ENCODE peak calls at places on chromosomes 6 and 20, in four cellular contexts. Q is K562, J is H1, O is HepG2. E is an unnamed sample.

GRCh38 chr20:11581271-11581670 is 336.4 kb upstream of the BTBD3 start:
- DNase-seq in O (peak), J (no peak), Q (no peak), E (peak)

GRCh38 chr6:102355578-102355977 is 962.1 kb downstream of the GRIK2 start:
- DNase-seq in J (peak), O (no peak), Q (no peak), E (no peak)

GRCh38 chr6:64732888-64733287 is 974.1 kb downstream of the EYS start:
- DNase-seq in Q (no peak), J (no peak), O (peak), E (no peak)

GRCh38 chr20:33947709-33948295 is 45.9 kb upstream of the RALY start:
- DNase-seq in O (peak), J (peak), Q (peak), E (peak)

GRCh38 chr20:44888226-44889103 is 3.0 kb downstream of the YWHAB start:
- DNase-seq in J (no peak), O (peak), Q (no peak), E (no peak)

GRCh38 chr20:50561379-50562078 is 51.3 kb downstream of the PTPN1 start:
- DNase-seq in Q (no peak), J (no peak), O (no peak), E (peak)

GRCh38 chr6:78989191-78989590 is 88.9 kb downstream of the PHIP start:
- DNase-seq in J (no peak), Q (no peak), O (no peak), E (no peak)

GRCh38 chr6:34546551-34547321 is 9.4 kb downstream of the SPDEF start:
- DNase-seq in J (no peak), O (no peak), Q (no peak), E (no peak)

GRCh38 chr6:18308070-18308735 is 43.9 kb upstream of the DEK start:
- DNase-seq in Q (no peak), J (no peak), O (no peak), E (no peak)

GRCh38 chr20:1391640-1392442 is 1.0 kb downstream of the FKBP1A start:
- DNase-seq in J (no peak), O (no peak), Q (peak), E (no peak)

GRCh38 chr6:169905041-169905807 is 153.8 kb downstream of the ERMARD start:
- DNase-seq in J (no peak), O (no peak), Q (no peak), E (no peak)

GRCh38 chr6:2259002-2259494 is 13.6 kb upstream of the GMDS start:
- DNase-seq in Q (no peak), O (peak), J (no peak), E (no peak)

GRCh38 chr6:69398311-69398710 is 398.5 kb downstream of the LMBRD1 start:
- DNase-seq in J (no peak), Q (no peak), O (no peak), E (no peak)

GRCh38 chr20:52975024-52975732 is 3.0 kb downstream of the TSHZ2 start:
- DNase-seq in O (no peak), Q (no peak), J (no peak), E (no peak)

GRCh38 chr6:34147906-34148701 is 2.2 kb upstream of the GRM4 start:
- DNase-seq in Q (no peak), O (no peak), J (peak), E (no peak)

GRCh38 chr20:20359628-20360027 is 8.3 kb upstream of the INSM1 start:
- DNase-seq in Q (no peak), O (no peak), J (no peak), E (no peak)

GRCh38 chr20:57080796-57081195 is 185.6 kb downstream of the BMP7 start:
- DNase-seq in O (no peak), J (no peak), Q (no peak), E (no peak)

GRCh38 chr20:44976698-44977097 is 10.4 kb downstream of the STK4 start:
- DNase-seq in O (no peak), J (no peak), Q (no peak), E (no peak)

GRCh38 chr6:10406556-10406955 is 8.3 kb downstream of the TFAP2A start:
- DNase-seq in J (no peak), O (no peak), Q (no peak), E (no peak)

GRCh38 chr20:21514553-21515251 is 838 bp upstream of the NKX2-2 start:
- DNase-seq in Q (no peak), O (no peak), J (peak), E (no peak)

DNA sequence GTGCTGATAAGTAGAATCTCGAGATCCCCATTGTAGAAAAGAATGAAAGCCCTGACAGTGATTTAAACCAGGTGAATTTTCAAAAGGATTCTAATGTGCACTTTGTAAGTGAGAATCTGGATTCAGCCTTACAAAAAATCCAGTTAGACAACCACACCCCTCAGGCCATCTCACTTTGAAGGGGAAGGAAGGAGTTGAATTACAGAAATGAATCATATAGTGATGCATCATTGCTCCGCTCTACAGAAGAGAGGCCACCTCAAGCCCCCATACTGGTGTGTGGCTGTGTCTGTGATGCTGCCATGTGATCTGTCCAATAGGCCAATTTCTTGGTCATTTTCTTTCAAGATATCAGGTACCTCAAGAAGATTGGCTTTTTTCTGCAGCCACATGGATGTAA is 85.5 kb upstream of the NT5E start:
- DNase-seq in J (no peak), Q (no peak), O (no peak), E (peak)
- TF ChIP-seq FOSL1 in J (no peak), Q (no peak), O (no peak), E (peak)

DNA sequence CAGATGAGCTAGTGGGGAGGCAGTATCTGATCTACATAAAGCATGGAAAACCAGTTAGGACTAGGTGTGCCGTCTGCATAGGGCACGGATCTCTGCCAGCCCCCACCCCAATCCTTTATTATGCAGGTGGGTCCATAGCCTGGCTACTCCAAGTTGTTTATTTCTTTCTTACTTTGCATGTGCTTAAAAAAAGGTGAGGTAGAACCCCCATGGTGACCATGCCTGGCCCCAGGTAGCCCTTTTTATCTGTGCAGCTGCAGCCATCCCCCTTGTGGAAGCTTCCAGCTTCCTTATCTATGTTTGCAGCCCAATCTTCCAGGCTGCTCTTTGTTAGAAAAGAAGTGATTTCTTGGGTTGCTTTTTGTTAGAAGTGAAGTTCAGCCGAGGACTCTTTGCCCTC is 9.0 kb upstream of the TREM2 start:
- DNase-seq in O (no peak), J (no peak), Q (peak), E (no peak)
- TF ChIP-seq FOSL1 in O (no peak), J (no peak), Q (no peak), E (no peak)

GRCh38 chr6:113858605-113859348 is 1.6 kb downstream of the MARCKS start:
- DNase-seq in Q (peak), O (peak), J (peak), E (peak)

GRCh38 chr6:113857565-113858066 is 471 bp downstream of the MARCKS start:
- DNase-seq in Q (no peak), O (no peak), J (peak), E (no peak)

GRCh38 chr6:113859349-113860164 is 2.4 kb downstream of the MARCKS start:
- DNase-seq in J (no peak), Q (no peak), O (no peak), E (no peak)

GRCh38 chr6:113856571-113857564 is at the start of gene MARCKS:
- DNase-seq in O (peak), Q (peak), J (peak), E (peak)

DNA sequence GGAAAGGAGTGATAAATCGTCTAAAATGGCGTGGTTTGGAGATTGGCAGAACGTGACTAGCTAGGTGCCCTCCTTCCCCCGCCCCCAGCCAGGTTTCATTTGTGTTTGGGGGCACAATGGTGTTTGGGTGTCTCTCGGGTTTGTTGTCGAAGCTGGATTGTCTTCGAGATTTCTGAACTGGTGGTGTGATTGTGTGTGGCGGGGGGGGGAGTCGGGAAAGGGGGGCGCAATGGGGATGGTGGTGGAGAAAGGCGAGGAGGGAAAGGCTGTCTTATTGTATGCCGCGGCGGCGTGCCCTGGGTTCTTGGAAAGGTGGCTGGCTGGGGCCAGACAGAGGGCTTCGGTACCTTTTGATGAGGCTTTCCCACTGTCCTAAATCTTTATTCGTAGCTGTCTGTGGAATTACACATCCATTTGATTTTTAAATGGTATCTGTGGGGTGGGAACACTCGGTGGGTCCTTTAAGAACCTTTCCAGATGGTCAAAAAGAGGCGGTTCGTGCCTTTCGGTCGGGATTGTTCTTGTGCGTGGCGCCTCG is 991 bp downstream of the MARCKS start:
- DNase-seq in Q (no peak), J (peak), O (no peak), E (no peak)
- TF ChIP-seq FOSL1 in Q (no peak), J (no peak), O (no peak), E (no peak)

GRCh38 chr6:16318953-16319720 is 80.8 kb downstream of the GMPR start:
- DNase-seq in Q (no peak), J (no peak), O (no peak), E (no peak)

GRCh38 chr6:16318538-16318937 is 80.2 kb downstream of the GMPR start:
- DNase-seq in O (no peak), J (no peak), Q (no peak), E (no peak)

GRCh38 chr6:16313732-16314131 is 75.3 kb downstream of the GMPR start:
- DNase-seq in Q (no peak), O (no peak), J (no peak), E (no peak)

GRCh38 chr6:16314311-16314710 is 75.9 kb downstream of the GMPR start:
- DNase-seq in Q (no peak), O (no peak), J (no peak), E (no peak)

GRCh38 chr6:16316741-16317251 is 78.4 kb downstream of the GMPR start:
- DNase-seq in O (peak), Q (peak), J (no peak), E (peak)
- TF ChIP-seq FOSL1 in O (no peak), Q (peak), J (no peak), E (peak)

DNA sequence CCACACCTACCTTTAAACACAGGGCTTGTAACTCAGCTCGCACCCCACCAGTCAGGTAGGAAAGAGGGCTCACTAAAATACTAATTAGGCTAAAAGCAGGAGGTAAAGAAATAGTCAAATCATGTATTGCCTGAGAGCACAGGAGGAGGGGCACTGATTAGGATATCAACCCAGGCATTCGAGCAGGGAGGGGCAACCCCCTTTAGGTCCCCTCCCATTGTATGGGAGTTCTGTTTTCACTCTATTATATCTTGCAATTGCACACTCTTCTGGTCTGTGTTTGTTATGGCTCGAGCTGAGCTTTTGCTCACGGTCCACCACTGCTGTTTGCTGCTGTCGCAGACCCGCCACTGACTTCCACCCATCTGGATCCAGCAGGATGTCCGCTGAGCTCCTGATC is 657.2 kb downstream of the PRIM2 start:
- DNase-seq in O (no peak), Q (peak), J (no peak), E (no peak)
- TF ChIP-seq FOSL1 in O (no peak), Q (no peak), J (no peak), E (no peak)

GRCh38 chr6:46438245-46438644 is 53.0 kb downstream of the RCAN2 start:
- DNase-seq in O (no peak), J (no peak), Q (no peak), E (no peak)

GRCh38 chr6:46443623-46444022 is 47.6 kb downstream of the RCAN2 start:
- DNase-seq in J (no peak), O (no peak), Q (no peak), E (no peak)

GRCh38 chr6:46437671-46438221 is 53.5 kb downstream of the RCAN2 start:
- DNase-seq in O (no peak), J (no peak), Q (peak), E (no peak)

GRCh38 chr6:46444772-46445454 is 46.3 kb downstream of the RCAN2 start:
- DNase-seq in O (no peak), Q (no peak), J (no peak), E (no peak)

GRCh38 chr6:46440133-46440532 is 51.1 kb downstream of the RCAN2 start:
- DNase-seq in O (no peak), Q (no peak), J (no peak), E (no peak)
- TF ChIP-seq FOSL1 in O (no peak), Q (no peak), J (no peak), E (no peak)

E was measured in HCT116.